ENCODE peak calls at places on chromosome 4, in six cellular contexts. One of them, this sample, is unnamed.

GRCh38 chr4:139675651-139676050 is 10.0 kb downstream of the MGST2 start:
- DNase-seq in progenitor cell of endocrine pancreas: no peak
- DNase-seq in AG04450: no peak
- DNase-seq in left cardiac atrium: no peak
- DNase-seq in activated T-helper 1 cell treated with Interleukin-2 at 50 U/mL for 16 hours: no peak
- DNase-seq in activated T-cell treated with anti-CD3 and anti-CD28 coated beads, Interleukin-2, amount 50 U/mL, for 4 hours: no peak
- DNase-seq in this sample: no peak

GRCh38 chr4:158750379-158750778 is 18.4 kb upstream of the FNIP2 start:
- DNase-seq in progenitor cell of endocrine pancreas: no peak
- DNase-seq in AG04450: peak; percentile 63
- DNase-seq in left cardiac atrium: no peak
- DNase-seq in activated T-cell treated with anti-CD3 and anti-CD28 coated beads, Interleukin-2, amount 50 U/mL, for 4 hours: no peak
- DNase-seq in activated T-helper 1 cell treated with Interleukin-2 at 50 U/mL for 16 hours: no peak
- DNase-seq in this sample: no peak

GRCh38 chr4:24853142-24853541 is 57.8 kb downstream of the SOD3 start:
- DNase-seq in activated T-cell treated with anti-CD3 and anti-CD28 coated beads, Interleukin-2, amount 50 U/mL, for 4 hours: no peak
- DNase-seq in left cardiac atrium: no peak
- DNase-seq in progenitor cell of endocrine pancreas: no peak
- DNase-seq in activated T-helper 1 cell treated with Interleukin-2 at 50 U/mL for 16 hours: no peak
- DNase-seq in AG04450: no peak
- DNase-seq in this sample: no peak

GRCh38 chr4:81032805-81033684 is 2.5 kb downstream of the BMP3 start:
- DNase-seq in AG04450: no peak
- DNase-seq in activated T-helper 1 cell treated with Interleukin-2 at 50 U/mL for 16 hours: no peak
- DNase-seq in activated T-cell treated with anti-CD3 and anti-CD28 coated beads, Interleukin-2, amount 50 U/mL, for 4 hours: no peak
- DNase-seq in left cardiac atrium: no peak
- DNase-seq in progenitor cell of endocrine pancreas: no peak
- DNase-seq in this sample: no peak

GRCh38 chr4:113645771-113646455 is 115.6 kb downstream of the CAMK2D start:
- DNase-seq in activated T-cell treated with anti-CD3 and anti-CD28 coated beads, Interleukin-2, amount 50 U/mL, for 4 hours: no peak
- DNase-seq in left cardiac atrium: no peak
- DNase-seq in activated T-helper 1 cell treated with Interleukin-2 at 50 U/mL for 16 hours: no peak
- DNase-seq in AG04450: peak; percentile 16
- DNase-seq in progenitor cell of endocrine pancreas: no peak
- DNase-seq in this sample: no peak

GRCh38 chr4:83552924-83553323 is 17.0 kb downstream of the GPAT3 start:
- DNase-seq in activated T-cell treated with anti-CD3 and anti-CD28 coated beads, Interleukin-2, amount 50 U/mL, for 4 hours: no peak
- DNase-seq in left cardiac atrium: no peak
- DNase-seq in progenitor cell of endocrine pancreas: no peak
- DNase-seq in AG04450: no peak
- DNase-seq in activated T-helper 1 cell treated with Interleukin-2 at 50 U/mL for 16 hours: no peak
- DNase-seq in this sample: no peak

GRCh38 chr4:140924761-140925392 is 168.7 kb upstream of the TBC1D9 start:
- DNase-seq in AG04450: no peak
- DNase-seq in activated T-helper 1 cell treated with Interleukin-2 at 50 U/mL for 16 hours: no peak
- DNase-seq in left cardiac atrium: no peak
- DNase-seq in progenitor cell of endocrine pancreas: no peak
- DNase-seq in activated T-cell treated with anti-CD3 and anti-CD28 coated beads, Interleukin-2, amount 50 U/mL, for 4 hours: no peak
- DNase-seq in this sample: no peak

GRCh38 chr4:158870282-158871049 is 101.6 kb downstream of the FNIP2 start:
- DNase-seq in progenitor cell of endocrine pancreas: no peak
- DNase-seq in AG04450: no peak
- DNase-seq in activated T-cell treated with anti-CD3 and anti-CD28 coated beads, Interleukin-2, amount 50 U/mL, for 4 hours: no peak
- DNase-seq in left cardiac atrium: no peak
- DNase-seq in activated T-helper 1 cell treated with Interleukin-2 at 50 U/mL for 16 hours: no peak
- DNase-seq in this sample: no peak

GRCh38 chr4:172986114-172986513 is 182.5 kb upstream of the GALNT7 start:
- DNase-seq in progenitor cell of endocrine pancreas: no peak
- DNase-seq in left cardiac atrium: no peak
- DNase-seq in activated T-helper 1 cell treated with Interleukin-2 at 50 U/mL for 16 hours: no peak
- DNase-seq in activated T-cell treated with anti-CD3 and anti-CD28 coated beads, Interleukin-2, amount 50 U/mL, for 4 hours: no peak
- DNase-seq in AG04450: no peak
- DNase-seq in this sample: no peak

GRCh38 chr4:155954118-155954503 is 445 bp upstream of the CTSO start:
- DNase-seq in AG04450: no peak
- DNase-seq in left cardiac atrium: no peak
- DNase-seq in activated T-cell treated with anti-CD3 and anti-CD28 coated beads, Interleukin-2, amount 50 U/mL, for 4 hours: no peak
- DNase-seq in progenitor cell of endocrine pancreas: no peak
- DNase-seq in activated T-helper 1 cell treated with Interleukin-2 at 50 U/mL for 16 hours: no peak
- DNase-seq in this sample: no peak

GRCh38 chr4:4880492-4880891 is 21.0 kb downstream of the MSX1 start:
- DNase-seq in AG04450: no peak
- DNase-seq in activated T-helper 1 cell treated with Interleukin-2 at 50 U/mL for 16 hours: no peak
- DNase-seq in left cardiac atrium: no peak
- DNase-seq in progenitor cell of endocrine pancreas: no peak
- DNase-seq in activated T-cell treated with anti-CD3 and anti-CD28 coated beads, Interleukin-2, amount 50 U/mL, for 4 hours: no peak
- DNase-seq in this sample: peak; percentile 42

GRCh38 chr4:175273995-175274753 is 356.0 kb downstream of the ADAM29 start:
- DNase-seq in left cardiac atrium: no peak
- DNase-seq in progenitor cell of endocrine pancreas: no peak
- DNase-seq in AG04450: no peak
- DNase-seq in activated T-helper 1 cell treated with Interleukin-2 at 50 U/mL for 16 hours: no peak
- DNase-seq in activated T-cell treated with anti-CD3 and anti-CD28 coated beads, Interleukin-2, amount 50 U/mL, for 4 hours: no peak
- DNase-seq in this sample: no peak

GRCh38 chr4:108118505-108118904 is 50.2 kb downstream of the LEF1 start:
- DNase-seq in activated T-cell treated with anti-CD3 and anti-CD28 coated beads, Interleukin-2, amount 50 U/mL, for 4 hours: no peak
- DNase-seq in left cardiac atrium: no peak
- DNase-seq in progenitor cell of endocrine pancreas: no peak
- DNase-seq in activated T-helper 1 cell treated with Interleukin-2 at 50 U/mL for 16 hours: no peak
- DNase-seq in AG04450: no peak
- DNase-seq in this sample: peak; percentile 43

GRCh38 chr4:176565044-176565443 is 227.7 kb downstream of the VEGFC start:
- DNase-seq in activated T-helper 1 cell treated with Interleukin-2 at 50 U/mL for 16 hours: no peak
- DNase-seq in left cardiac atrium: no peak
- DNase-seq in activated T-cell treated with anti-CD3 and anti-CD28 coated beads, Interleukin-2, amount 50 U/mL, for 4 hours: no peak
- DNase-seq in AG04450: no peak
- DNase-seq in progenitor cell of endocrine pancreas: no peak
- DNase-seq in this sample: no peak

GRCh38 chr4:151318310-151319006 is 6.9 kb downstream of the SH3D19 start:
- DNase-seq in activated T-helper 1 cell treated with Interleukin-2 at 50 U/mL for 16 hours: no peak
- DNase-seq in progenitor cell of endocrine pancreas: no peak
- DNase-seq in left cardiac atrium: no peak
- DNase-seq in AG04450: no peak
- DNase-seq in activated T-cell treated with anti-CD3 and anti-CD28 coated beads, Interleukin-2, amount 50 U/mL, for 4 hours: no peak
- DNase-seq in this sample: no peak

GRCh38 chr4:7788687-7789425 is 150.8 kb downstream of the AFAP1 start:
- DNase-seq in activated T-cell treated with anti-CD3 and anti-CD28 coated beads, Interleukin-2, amount 50 U/mL, for 4 hours: no peak
- DNase-seq in AG04450: no peak
- DNase-seq in activated T-helper 1 cell treated with Interleukin-2 at 50 U/mL for 16 hours: no peak
- DNase-seq in left cardiac atrium: no peak
- DNase-seq in progenitor cell of endocrine pancreas: no peak
- DNase-seq in this sample: no peak

GRCh38 chr4:121146530-121146929 is 17.6 kb downstream of the TNIP3 start:
- DNase-seq in AG04450: no peak
- DNase-seq in left cardiac atrium: no peak
- DNase-seq in activated T-cell treated with anti-CD3 and anti-CD28 coated beads, Interleukin-2, amount 50 U/mL, for 4 hours: no peak
- DNase-seq in progenitor cell of endocrine pancreas: no peak
- DNase-seq in activated T-helper 1 cell treated with Interleukin-2 at 50 U/mL for 16 hours: no peak
- DNase-seq in this sample: no peak

This sample was measured in GM13976.